ENCODE peak calls at places on chromosomes 16 and 17, in ten cellular contexts. J is uterus, L is right lobe of liver, P is coronary artery, X is left ventricle myocardium inferior, F is lower lobe of right lung, Z is sigmoid colon, M is IMR-90, K is H1, T is thyroid gland. R is an unnamed sample.

GRCh38 chr16:27408012-27408601 is 6.1 kb downstream of the IL21R start:
- DNase-seq in M (peak), Z (no peak), L (no peak), X (no peak), F (no peak), T (no peak), P (peak), J (no peak), K (no peak), R (no peak)

GRCh38 chr17:74334393-74335039 is 8.5 kb downstream of the KIF19 start:
- DNase-seq in F (no peak), K (no peak), J (no peak), Z (no peak), T (no peak), P (no peak), M (no peak), X (no peak), L (no peak), R (no peak)

GRCh38 chr17:60677308-60678117 is at the start of gene BCAS3:
- DNase-seq in Z (peak), M (peak), X (peak), J (peak), L (peak), F (peak), T (peak), K (peak), P (peak), R (peak)

GRCh38 chr17:1108560-1108809 is 71.3 kb downstream of the ABR start:
- DNase-seq in K (no peak), Z (no peak), T (peak), L (no peak), X (no peak), P (no peak), F (no peak), M (no peak), J (peak), R (no peak)

GRCh38 chr16:66366433-66367299 is at the start of gene CDH5:
- DNase-seq in F (peak), J (peak), K (no peak), T (peak), M (no peak), P (no peak), X (peak), L (peak), Z (peak), R (peak)

GRCh38 chr17:3639981-3640596 is 3.5 kb downstream of the CTNS start:
- DNase-seq in M (peak), J (no peak), T (no peak), Z (no peak), K (no peak), L (peak), P (no peak), X (no peak), F (no peak), R (no peak)

GRCh38 chr17:56031636-56032035 is 121.6 kb upstream of the ANKFN1 start:
- DNase-seq in T (no peak), Z (no peak), M (no peak), K (no peak), F (no peak), P (no peak), J (no peak), L (no peak), X (no peak), R (no peak)

GRCh38 chr17:3935140-3935542 is 18.9 kb upstream of the P2RX1 start:
- DNase-seq in X (peak), T (peak), P (no peak), M (peak), K (peak), J (no peak), Z (no peak), F (peak), L (peak), R (peak)

GRCh38 chr16:58511933-58512815 is 3.1 kb upstream of the SETD6 start:
- DNase-seq in L (peak), Z (peak), J (peak), K (peak), F (peak), P (no peak), M (peak), T (peak), X (peak), R (peak)

GRCh38 chr16:89319883-89320716 is 102.6 kb downstream of the ZNF778 start:
- DNase-seq in Z (peak), M (peak), L (peak), J (peak), K (no peak), X (no peak), F (peak), T (peak), P (no peak), R (peak)

GRCh38 chr16:86050591-86051375 is 151.8 kb downstream of the IRF8 start:
- DNase-seq in Z (no peak), F (no peak), X (no peak), M (no peak), P (no peak), L (peak), K (no peak), J (no peak), T (no peak), R (no peak)

GRCh38 chr16:70664325-70665112 is 18.2 kb downstream of the IL34 start:
- DNase-seq in L (no peak), F (no peak), Z (peak), P (no peak), M (no peak), J (no peak), K (no peak), X (no peak), T (no peak), R (no peak)

GRCh38 chr16:77214411-77215138 is 15.4 kb downstream of the SYCE1L start:
- DNase-seq in Z (no peak), J (no peak), X (no peak), P (no peak), L (no peak), F (no peak), T (no peak), M (no peak), K (no peak), R (no peak)

GRCh38 chr16:3465301-3465700 is 21.8 kb downstream of the NAA60 start:
- DNase-seq in X (no peak), T (no peak), L (no peak), M (no peak), Z (no peak), K (no peak), F (no peak), P (no peak), J (no peak), R (no peak)

GRCh38 chr16:88306860-88307545 is 75.8 kb upstream of the ZNF469 start:
- DNase-seq in K (no peak), P (no peak), Z (no peak), M (peak), X (peak), F (no peak), T (no peak), L (peak), J (no peak), R (no peak)

GRCh38 chr17:31593806-31594205 is 202.3 kb downstream of the RAB11FIP4 start:
- DNase-seq in F (no peak), K (no peak), Z (no peak), X (peak), L (no peak), P (no peak), T (no peak), J (no peak), M (peak), R (peak)

GRCh38 chr17:17783825-17784598 is 52.8 kb downstream of the SREBF1 start:
- DNase-seq in X (peak), F (no peak), P (no peak), J (peak), M (no peak), T (peak), K (no peak), Z (no peak), L (no peak), R (peak)

GRCh38 chr17:43351686-43352085 is 47.1 kb upstream of the ARL4D start:
- DNase-seq in L (no peak), J (no peak), M (no peak), Z (no peak), K (no peak), X (no peak), P (no peak), T (no peak), F (no peak), R (no peak)

GRCh38 chr16:30982548-30983288 is 2.3 kb upstream of the HSD3B7 start:
- DNase-seq in X (no peak), Z (no peak), K (no peak), F (no peak), J (no peak), P (no peak), T (no peak), M (no peak), L (no peak), R (no peak)

GRCh38 chr17:4205917-4206316 is 57.9 kb downstream of the ANKFY1 start:
- DNase-seq in M (no peak), X (no peak), J (no peak), Z (no peak), K (no peak), F (no peak), P (no peak), T (peak), L (no peak), R (no peak)

GRCh38 chr17:73719588-73720071 is 75.4 kb upstream of the SDK2 start:
- DNase-seq in X (peak), P (no peak), M (no peak), J (no peak), L (no peak), F (no peak), Z (peak), K (no peak), T (no peak), R (peak)

GRCh38 chr16:12801511-12802042 is 2.1 kb downstream of the CPPED1 start:
- DNase-seq in L (no peak), Z (no peak), P (no peak), K (no peak), M (peak), F (no peak), J (no peak), T (no peak), X (no peak), R (no peak)

GRCh38 chr16:58515871-58516767 is 802 bp downstream of the SETD6 start:
- DNase-seq in L (no peak), M (no peak), K (peak), P (no peak), T (peak), X (no peak), Z (peak), J (no peak), F (peak), R (no peak)

GRCh38 chr17:63222655-63223054 is 223.5 kb downstream of the CYB561 start:
- DNase-seq in P (no peak), T (no peak), M (peak), K (no peak), Z (no peak), F (no peak), X (no peak), L (no peak), J (no peak), R (no peak)

GRCh38 chr16:57282510-57283213 is 1.8 kb downstream of the PLLP start:
- DNase-seq in P (peak), Z (peak), L (no peak), M (no peak), T (peak), K (no peak), J (no peak), F (no peak), X (no peak), R (no peak)
- H3K4me3 ChIP-seq in P (no peak), Z (no peak), L (no peak), M (no peak), T (no peak), K (no peak), J (no peak), F (peak), X (peak), R (no peak)

GRCh38 chr16:68785715-68786114 is 48.6 kb downstream of the CDH1 start:
- DNase-seq in L (no peak), Z (no peak), M (no peak), K (no peak), T (no peak), X (no peak), P (no peak), F (no peak), J (no peak), R (no peak)
- H3K27ac ChIP-seq in L (peak), Z (no peak), M (no peak), K (no peak), T (no peak), X (no peak), P (no peak), F (no peak), J (no peak), R (no peak)

GRCh38 chr17:68794636-68795503 is 160.3 kb downstream of the ABCA8 start:
- DNase-seq in M (peak), X (peak), P (no peak), K (no peak), T (no peak), L (no peak), Z (no peak), F (no peak), J (no peak), R (no peak)
- TF ChIP-seq CTCF in M (peak), X (peak), P (no peak), K (no peak), T (no peak), L (peak), Z (no peak), F (peak), J (peak), R (peak)

DNA sequence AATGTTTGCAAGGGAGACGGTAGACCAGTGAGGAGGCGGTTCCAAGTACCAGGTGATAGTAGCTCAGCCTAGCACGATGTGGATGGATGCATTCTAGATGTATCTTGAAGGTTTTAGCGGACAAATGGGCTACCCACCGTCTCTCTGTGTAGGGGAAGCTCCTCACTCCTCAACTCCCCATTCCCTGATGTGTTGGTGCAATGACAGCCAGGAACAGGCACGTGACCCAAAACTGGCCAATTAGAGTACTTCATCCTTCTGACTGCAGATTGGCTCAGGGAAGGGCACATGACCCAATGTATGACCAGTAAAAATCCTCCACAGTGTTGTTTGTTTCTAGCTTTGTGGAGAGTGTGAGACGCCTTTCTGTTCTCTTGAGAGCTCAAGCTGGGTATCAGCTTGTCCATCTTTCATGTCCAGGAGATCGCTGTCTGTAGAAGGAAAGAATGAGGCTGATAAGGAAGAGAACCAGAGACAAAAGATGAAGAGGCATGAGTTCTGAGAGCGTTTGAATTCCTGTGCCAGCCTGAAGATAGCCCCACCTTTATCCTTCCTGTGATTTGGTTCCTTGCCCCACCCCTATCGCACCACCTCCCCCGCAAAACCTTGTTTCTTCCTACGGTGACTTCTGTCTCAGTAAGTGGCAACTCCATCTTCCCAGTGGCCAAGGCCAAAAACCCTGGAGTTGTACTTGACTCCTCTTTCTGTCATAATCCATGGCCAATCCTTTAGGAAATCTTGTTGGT is 2.3 kb upstream of the BORCS6 start:
- DNase-seq in M (peak), Z (peak), T (peak), J (peak), P (peak), K (peak), L (peak), X (peak), F (peak), R (peak)
- H3K4me3 ChIP-seq in M (peak), Z (peak), T (no peak), J (peak), P (peak), K (peak), L (peak), X (peak), F (peak), R (peak)

GRCh38 chr17:82287013-82287848 is 13.7 kb upstream of the CSNK1D start:
- DNase-seq in K (no peak), T (no peak), Z (no peak), J (no peak), M (no peak), L (no peak), X (no peak), P (no peak), F (no peak), R (no peak)
- H3K27ac ChIP-seq in K (no peak), T (no peak), Z (peak), J (peak), M (peak), L (no peak), X (peak), P (no peak), F (peak), R (peak)

R was measured in heart right ventricle.